ENCODE peak calls at places on chromosomes 6 and 20, in nine cellular contexts. One of them, this sample, is unnamed.
A peak's percentile ranks its signal among the peaks of the same experiment; 100 is the strongest.

GRCh38 chr6:113674075-113674474 is 183.1 kb upstream of the MARCKS start:
- DNase-seq in AG10803: no peak
- DNase-seq in adrenal gland: no peak
- DNase-seq in mammary epithelial cell: no peak
- DNase-seq in left ventricle myocardium inferior: no peak
- DNase-seq in fibroblast of lung: no peak
- DNase-seq in AG04450: no peak
- DNase-seq in fibroblast of the aortic adventitia: no peak
- DNase-seq in cardiac fibroblast: no peak
- DNase-seq in this sample: no peak

GRCh38 chr20:10074513-10074912 is 39.7 kb downstream of the ANKEF1 start:
- DNase-seq in left ventricle myocardium inferior: peak; percentile 15
- DNase-seq in fibroblast of the aortic adventitia: peak; percentile 87
- DNase-seq in AG10803: peak; percentile 93
- DNase-seq in AG04450: peak; percentile 46
- DNase-seq in adrenal gland: peak; percentile 57
- DNase-seq in cardiac fibroblast: peak; percentile 97
- DNase-seq in fibroblast of lung: peak; percentile 90
- DNase-seq in mammary epithelial cell: peak; percentile 95
- DNase-seq in this sample: peak; percentile 43

GRCh38 chr20:3313681-3314080 is 74.7 kb upstream of the SLC4A11 start:
- DNase-seq in AG04450: no peak
- DNase-seq in AG10803: no peak
- DNase-seq in mammary epithelial cell: no peak
- DNase-seq in fibroblast of lung: no peak
- DNase-seq in adrenal gland: peak; percentile 31
- DNase-seq in fibroblast of the aortic adventitia: peak; percentile 9
- DNase-seq in cardiac fibroblast: no peak
- DNase-seq in left ventricle myocardium inferior: no peak
- DNase-seq in this sample: no peak

GRCh38 chr6:13222048-13222447 is 106.3 kb downstream of the TBC1D7 start:
- DNase-seq in fibroblast of the aortic adventitia: no peak
- DNase-seq in AG04450: no peak
- DNase-seq in AG10803: no peak
- DNase-seq in fibroblast of lung: no peak
- DNase-seq in mammary epithelial cell: no peak
- DNase-seq in adrenal gland: no peak
- DNase-seq in left ventricle myocardium inferior: no peak
- DNase-seq in cardiac fibroblast: no peak
- DNase-seq in this sample: no peak

GRCh38 chr20:2865630-2866029 is 7.7 kb upstream of the PTPRA start:
- DNase-seq in AG04450: no peak
- DNase-seq in fibroblast of the aortic adventitia: no peak
- DNase-seq in cardiac fibroblast: no peak
- DNase-seq in mammary epithelial cell: no peak
- DNase-seq in AG10803: no peak
- DNase-seq in fibroblast of lung: no peak
- DNase-seq in left ventricle myocardium inferior: no peak
- DNase-seq in adrenal gland: no peak
- DNase-seq in this sample: no peak

GRCh38 chr6:16316741-16317251 is 78.4 kb downstream of the GMPR start:
- DNase-seq in AG04450: no peak
- DNase-seq in adrenal gland: no peak
- DNase-seq in AG10803: peak; percentile 45
- DNase-seq in left ventricle myocardium inferior: no peak
- DNase-seq in fibroblast of the aortic adventitia: peak; percentile 85
- DNase-seq in fibroblast of lung: peak; percentile 48
- DNase-seq in cardiac fibroblast: peak; percentile 64
- DNase-seq in mammary epithelial cell: peak; percentile 60
- DNase-seq in this sample: no peak

GRCh38 chr6:16810411-16810810 is 49.2 kb upstream of the ATXN1 start:
- DNase-seq in cardiac fibroblast: no peak
- DNase-seq in adrenal gland: no peak
- DNase-seq in AG10803: no peak
- DNase-seq in left ventricle myocardium inferior: no peak
- DNase-seq in mammary epithelial cell: no peak
- DNase-seq in fibroblast of the aortic adventitia: no peak
- DNase-seq in AG04450: no peak
- DNase-seq in fibroblast of lung: no peak
- DNase-seq in this sample: no peak

GRCh38 chr20:46895906-46896242 is 1.2 kb downstream of the EYA2 start:
- DNase-seq in fibroblast of lung: no peak
- DNase-seq in left ventricle myocardium inferior: no peak
- DNase-seq in fibroblast of the aortic adventitia: no peak
- DNase-seq in adrenal gland: no peak
- DNase-seq in AG10803: no peak
- DNase-seq in AG04450: no peak
- DNase-seq in mammary epithelial cell: no peak
- DNase-seq in cardiac fibroblast: no peak
- DNase-seq in this sample: no peak

GRCh38 chr6:150813319-150813992 is 52.0 kb upstream of the MTHFD1L start:
- DNase-seq in AG04450: no peak
- DNase-seq in adrenal gland: no peak
- DNase-seq in fibroblast of the aortic adventitia: peak; percentile 58
- DNase-seq in fibroblast of lung: peak; percentile 65
- DNase-seq in cardiac fibroblast: peak; percentile 61
- DNase-seq in AG10803: peak; percentile 56
- DNase-seq in mammary epithelial cell: peak; percentile 92
- DNase-seq in left ventricle myocardium inferior: no peak
- DNase-seq in this sample: no peak

GRCh38 chr6:165988757-165989456 is 178.7 kb downstream of the TBXT start:
- DNase-seq in fibroblast of lung: peak; percentile 14
- DNase-seq in left ventricle myocardium inferior: no peak
- DNase-seq in adrenal gland: no peak
- DNase-seq in AG10803: no peak
- DNase-seq in cardiac fibroblast: peak; percentile 11
- DNase-seq in fibroblast of the aortic adventitia: no peak
- DNase-seq in AG04450: no peak
- DNase-seq in mammary epithelial cell: no peak
- DNase-seq in this sample: no peak

GRCh38 chr6:28543671-28544131 is 18.0 kb downstream of the GPX5 start:
- DNase-seq in left ventricle myocardium inferior: no peak
- DNase-seq in cardiac fibroblast: peak; percentile 6
- DNase-seq in adrenal gland: no peak
- DNase-seq in AG10803: no peak
- DNase-seq in AG04450: no peak
- DNase-seq in fibroblast of the aortic adventitia: peak; percentile 2
- DNase-seq in fibroblast of lung: peak; percentile 8
- DNase-seq in mammary epithelial cell: no peak
- DNase-seq in this sample: no peak

GRCh38 chr6:111763381-111763780 is 109.9 kb downstream of the FYN start:
- DNase-seq in fibroblast of the aortic adventitia: peak; percentile 61
- DNase-seq in AG04450: no peak
- DNase-seq in adrenal gland: no peak
- DNase-seq in cardiac fibroblast: peak; percentile 79
- DNase-seq in mammary epithelial cell: no peak
- DNase-seq in fibroblast of lung: peak; percentile 44
- DNase-seq in left ventricle myocardium inferior: no peak
- DNase-seq in AG10803: no peak
- DNase-seq in this sample: no peak

DNA sequence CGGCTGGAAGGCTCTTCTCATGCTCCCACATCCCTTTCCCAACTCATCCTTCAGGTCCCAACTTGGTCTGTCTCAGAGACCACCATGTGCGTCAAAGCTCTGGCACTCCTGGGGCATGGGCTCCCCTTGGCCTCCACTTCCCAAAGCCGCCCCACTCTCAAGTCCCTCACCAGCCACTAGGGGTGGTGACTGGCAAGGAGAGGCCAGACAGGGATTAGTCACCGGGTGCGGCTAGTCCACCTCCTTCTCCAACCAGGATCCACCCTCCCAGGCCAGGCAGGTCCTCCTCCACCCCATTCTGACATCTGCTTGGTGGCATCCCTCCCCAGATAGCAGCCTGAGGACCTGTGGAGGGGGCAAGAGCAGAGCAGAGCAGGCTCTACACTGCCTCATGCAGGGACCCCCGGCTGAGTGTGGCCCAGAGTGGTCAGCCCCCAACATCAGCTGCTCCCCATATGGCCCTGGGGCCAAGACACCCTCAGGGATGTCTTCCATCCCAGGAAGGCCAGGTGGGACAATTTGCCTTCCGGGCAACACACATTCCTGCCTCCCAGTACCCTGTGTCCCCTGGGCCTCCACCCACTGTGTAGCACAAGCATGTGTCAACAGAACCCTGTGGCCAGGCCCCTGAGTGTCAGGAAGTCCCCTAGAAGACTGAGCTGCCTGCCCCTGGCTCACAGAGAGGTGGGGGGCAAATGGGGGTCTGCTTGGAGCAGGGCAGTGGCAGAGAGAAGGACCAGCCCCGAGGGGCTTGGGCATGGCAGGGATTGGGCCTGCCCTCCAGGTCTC is 29.2 kb downstream of the YTHDF1 start:
- DNase-seq in AG10803: no peak
- DNase-seq in fibroblast of lung: no peak
- DNase-seq in left ventricle myocardium inferior: no peak
- DNase-seq in cardiac fibroblast: peak; percentile 42
- DNase-seq in AG04450: no peak
- DNase-seq in fibroblast of the aortic adventitia: peak; percentile 13
- DNase-seq in adrenal gland: no peak
- DNase-seq in mammary epithelial cell: peak; percentile 57
- DNase-seq in this sample: no peak
- TF ChIP-seq CTCF in AG10803: no peak
- TF ChIP-seq CTCF in fibroblast of lung: no peak
- TF ChIP-seq CTCF in left ventricle myocardium inferior: no peak
- TF ChIP-seq CTCF in cardiac fibroblast: peak; percentile 26
- TF ChIP-seq CTCF in AG04450: no peak
- TF ChIP-seq CTCF in fibroblast of the aortic adventitia: no peak
- TF ChIP-seq CTCF in adrenal gland: no peak
- TF ChIP-seq CTCF in mammary epithelial cell: peak; percentile 34
- TF ChIP-seq CTCF in this sample: no peak

GRCh38 chr20:59221049-59221748 is 57.6 kb downstream of the ZNF831 start:
- DNase-seq in adrenal gland: no peak
- DNase-seq in AG10803: peak; percentile 0
- DNase-seq in AG04450: no peak
- DNase-seq in mammary epithelial cell: no peak
- DNase-seq in cardiac fibroblast: peak; percentile 9
- DNase-seq in fibroblast of lung: no peak
- DNase-seq in fibroblast of the aortic adventitia: no peak
- DNase-seq in left ventricle myocardium inferior: peak; percentile 37
- DNase-seq in this sample: no peak

GRCh38 chr20:59223750-59224149 is 60.1 kb downstream of the ZNF831 start:
- DNase-seq in AG04450: no peak
- DNase-seq in AG10803: no peak
- DNase-seq in adrenal gland: no peak
- DNase-seq in left ventricle myocardium inferior: no peak
- DNase-seq in fibroblast of lung: no peak
- DNase-seq in cardiac fibroblast: no peak
- DNase-seq in mammary epithelial cell: no peak
- DNase-seq in fibroblast of the aortic adventitia: no peak
- DNase-seq in this sample: no peak

GRCh38 chr20:59221881-59222238 is 58.2 kb downstream of the ZNF831 start:
- DNase-seq in adrenal gland: no peak
- DNase-seq in AG10803: no peak
- DNase-seq in mammary epithelial cell: no peak
- DNase-seq in fibroblast of lung: no peak
- DNase-seq in fibroblast of the aortic adventitia: no peak
- DNase-seq in AG04450: no peak
- DNase-seq in cardiac fibroblast: no peak
- DNase-seq in left ventricle myocardium inferior: no peak
- DNase-seq in this sample: no peak

GRCh38 chr20:59222982-59223610 is 59.5 kb downstream of the ZNF831 start:
- DNase-seq in adrenal gland: no peak
- DNase-seq in cardiac fibroblast: peak; percentile 4
- DNase-seq in fibroblast of the aortic adventitia: no peak
- DNase-seq in AG04450: no peak
- DNase-seq in mammary epithelial cell: no peak
- DNase-seq in fibroblast of lung: peak; percentile 9
- DNase-seq in AG10803: no peak
- DNase-seq in left ventricle myocardium inferior: no peak
- DNase-seq in this sample: no peak

DNA sequence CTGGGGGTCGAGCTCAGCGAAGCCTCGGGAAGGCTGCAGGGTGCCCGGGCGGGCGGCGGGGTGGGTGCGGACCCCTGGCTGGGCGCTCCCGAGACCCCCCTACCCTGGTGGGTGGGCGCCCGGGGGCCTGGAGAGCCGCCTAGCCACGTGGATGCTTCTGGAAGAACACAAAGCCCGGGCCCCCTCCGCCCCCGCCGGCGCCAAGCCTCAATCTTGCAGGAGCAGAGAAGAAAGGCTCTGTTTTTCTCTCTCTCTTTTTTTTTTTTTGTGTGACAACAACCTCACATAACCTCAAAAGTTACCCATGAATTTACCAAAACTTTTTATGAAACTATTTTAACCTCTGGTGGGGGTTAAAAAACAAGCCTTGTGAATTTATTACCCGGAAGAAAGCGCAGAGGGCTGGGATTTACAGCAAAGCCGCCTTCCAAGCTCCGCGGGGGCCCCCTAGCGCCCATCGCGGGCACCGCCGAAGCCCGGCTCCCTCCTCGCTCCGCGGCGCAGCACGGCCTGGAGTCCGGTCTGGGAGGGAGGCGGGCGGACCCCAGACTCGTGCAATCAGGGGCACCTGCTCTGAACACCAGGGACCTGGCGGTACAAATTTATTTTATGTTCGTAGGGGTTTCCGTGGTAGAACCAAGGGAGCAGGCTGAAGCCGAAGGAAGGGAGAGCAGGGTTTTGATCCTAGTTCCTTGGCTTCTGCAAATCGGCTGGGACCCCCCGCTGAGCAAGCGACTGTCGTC is 58.8 kb downstream of the ZNF831 start:
- DNase-seq in cardiac fibroblast: peak; percentile 78
- DNase-seq in fibroblast of the aortic adventitia: peak; percentile 76
- DNase-seq in left ventricle myocardium inferior: peak; percentile 83
- DNase-seq in mammary epithelial cell: peak; percentile 39
- DNase-seq in adrenal gland: peak; percentile 83
- DNase-seq in fibroblast of lung: peak; percentile 72
- DNase-seq in AG10803: peak; percentile 60
- DNase-seq in AG04450: peak; percentile 33
- DNase-seq in this sample: peak; percentile 12
- H3K4me3 ChIP-seq in cardiac fibroblast: peak overlapping the region; percentile 47
- H3K4me3 ChIP-seq in fibroblast of the aortic adventitia: peak overlapping the region; percentile 62
- H3K4me3 ChIP-seq in left ventricle myocardium inferior: peak overlapping the region; percentile 71
- H3K4me3 ChIP-seq in mammary epithelial cell: peak overlapping the region; percentile 74
- H3K4me3 ChIP-seq in adrenal gland: peak overlapping the region; percentile 33
- H3K4me3 ChIP-seq in fibroblast of lung: no peak overlapping the region
- H3K4me3 ChIP-seq in AG10803: peak overlapping the region; percentile 52
- H3K4me3 ChIP-seq in AG04450: peak overlapping the region; percentile 55
- H3K4me3 ChIP-seq in this sample: peak overlapping the region; percentile 32

GRCh38 chr20:53381568-53382262 is 211.9 kb downstream of the ZNF217 start:
- DNase-seq in fibroblast of lung: no peak
- DNase-seq in AG10803: no peak
- DNase-seq in AG04450: no peak
- DNase-seq in mammary epithelial cell: peak; percentile 1
- DNase-seq in cardiac fibroblast: no peak
- DNase-seq in fibroblast of the aortic adventitia: no peak
- DNase-seq in adrenal gland: no peak
- DNase-seq in left ventricle myocardium inferior: no peak
- DNase-seq in this sample: no peak
- TF ChIP-seq CTCF in fibroblast of lung: no peak
- TF ChIP-seq CTCF in AG10803: no peak
- TF ChIP-seq CTCF in AG04450: no peak
- TF ChIP-seq CTCF in mammary epithelial cell: no peak
- TF ChIP-seq CTCF in cardiac fibroblast: no peak
- TF ChIP-seq CTCF in fibroblast of the aortic adventitia: no peak
- TF ChIP-seq CTCF in adrenal gland: no peak
- TF ChIP-seq CTCF in left ventricle myocardium inferior: no peak
- TF ChIP-seq CTCF in this sample: peak; percentile 24

GRCh38 chr6:26640806-26641205 is 18.7 kb downstream of the ZNF322 start:
- DNase-seq in adrenal gland: no peak
- DNase-seq in fibroblast of lung: no peak
- DNase-seq in fibroblast of the aortic adventitia: no peak
- DNase-seq in mammary epithelial cell: no peak
- DNase-seq in cardiac fibroblast: no peak
- DNase-seq in AG10803: no peak
- DNase-seq in left ventricle myocardium inferior: no peak
- DNase-seq in AG04450: no peak
- DNase-seq in this sample: no peak
- H3K4me3 ChIP-seq in adrenal gland: no peak overlapping the region
- H3K4me3 ChIP-seq in fibroblast of lung: no peak overlapping the region
- H3K4me3 ChIP-seq in fibroblast of the aortic adventitia: no peak overlapping the region
- H3K4me3 ChIP-seq in mammary epithelial cell: no peak overlapping the region
- H3K4me3 ChIP-seq in cardiac fibroblast: no peak overlapping the region
- H3K4me3 ChIP-seq in AG10803: no peak overlapping the region
- H3K4me3 ChIP-seq in left ventricle myocardium inferior: no peak overlapping the region
- H3K4me3 ChIP-seq in AG04450: no peak overlapping the region
- H3K4me3 ChIP-seq in this sample: no peak overlapping the region

This sample was measured in HFF-Myc.